ENCODE peak calls at places on chromosomes 16 and 17, in four cellular contexts. U is HepG2, R is H1, K is SK-N-SH. M is an unnamed sample.

GRCh38 chr17:48973806-48974205 is 5.4 kb upstream of the GIP start:
- DNase-seq in U (no peak), R (no peak), K (no peak), M (no peak)

GRCh38 chr17:80112471-80113032 is 11.2 kb downstream of the GAA start:
- DNase-seq in U (no peak), R (no peak), K (no peak), M (no peak)

GRCh38 chr16:2194166-2194834 is 2.1 kb downstream of the CASKIN1 start:
- DNase-seq in U (no peak), R (no peak), K (no peak), M (no peak)

GRCh38 chr16:17467923-17468540 is 2.7 kb downstream of the XYLT1 start:
- DNase-seq in U (peak), R (no peak), K (peak), M (no peak)

GRCh38 chr17:31408586-31408985 is 17.1 kb downstream of the RAB11FIP4 start:
- DNase-seq in U (no peak), R (no peak), K (no peak), M (no peak)

GRCh38 chr16:49271363-49271762 is 10.3 kb downstream of the CBLN1 start:
- DNase-seq in U (no peak), R (no peak), K (no peak), M (no peak)

GRCh38 chr17:30808785-30809286 is 15.7 kb downstream of the CRLF3 start:
- DNase-seq in U (no peak), R (no peak), K (no peak), M (peak)

GRCh38 chr17:80614320-80614719 is 69.7 kb downstream of the RPTOR start:
- DNase-seq in U (no peak), R (no peak), K (no peak), M (no peak)

GRCh38 chr16:5836979-5837670 is 739.5 kb upstream of the EEF2KMT start:
- DNase-seq in U (no peak), R (no peak), K (no peak), M (no peak)

GRCh38 chr17:55420776-55421178 is 858 bp downstream of the MMD start:
- DNase-seq in U (no peak), R (no peak), K (peak), M (no peak)

GRCh38 chr16:10625595-10626357 is 45.4 kb upstream of the EMP2 start:
- DNase-seq in U (peak), R (no peak), K (no peak), M (no peak)

GRCh38 chr17:82888583-82889495 is 49.0 kb upstream of the ZNF750 start:
- DNase-seq in U (peak), R (no peak), K (peak), M (no peak)

GRCh38 chr17:17935321-17936271 is 36.6 kb downstream of the TOM1L2 start:
- DNase-seq in U (peak), R (no peak), K (no peak), M (no peak)

GRCh38 chr17:7266784-7267183 is 4.5 kb upstream of the CLDN7 start:
- DNase-seq in U (no peak), R (no peak), K (no peak), M (no peak)

GRCh38 chr16:68237243-68238028 is 1.5 kb upstream of the ESRP2 start:
- DNase-seq in U (peak), R (peak), K (peak), M (peak)

GRCh38 chr16:22366371-22366770 is 8.0 kb downstream of the CDR2 start:
- DNase-seq in U (no peak), R (no peak), K (no peak), M (no peak)

GRCh38 chr17:77810536-77810935 is 148.0 kb upstream of the TNRC6C start:
- DNase-seq in U (no peak), R (no peak), K (no peak), M (no peak)

GRCh38 chr17:38460716-38461650 is 32.7 kb downstream of the ARHGAP23 start:
- DNase-seq in U (no peak), R (no peak), K (no peak), M (no peak)

GRCh38 chr16:3959148-3959547 is 78.6 kb upstream of the CREBBP start:
- DNase-seq in U (no peak), R (no peak), K (no peak), M (no peak)

GRCh38 chr17:78174870-78175642 is 6.7 kb downstream of the SYNGR2 start:
- DNase-seq in U (no peak), R (no peak), K (no peak), M (no peak)

GRCh38 chr17:17900615-17901520 is 64.1 kb upstream of the SREBF1 start:
- DNase-seq in U (peak), R (no peak), K (peak), M (no peak)

GRCh38 chr17:74918906-74919305 is 4.1 kb downstream of the USH1G start:
- DNase-seq in U (no peak), R (no peak), K (no peak), M (no peak)

GRCh38 chr17:43570518-43570928 is 24.4 kb upstream of the ETV4 start:
- DNase-seq in U (no peak), R (no peak), K (no peak), M (no peak)

GRCh38 chr17:21042434-21043295 is at the start of gene USP22:
- DNase-seq in U (no peak), R (no peak), K (peak), M (no peak)

GRCh38 chr16:77376358-77376757 is 58.5 kb downstream of the ADAMTS18 start:
- DNase-seq in U (no peak), R (no peak), K (no peak), M (no peak)

GRCh38 chr17:18315498-18316360 is 636 bp downstream of the SMCR8 start:
- DNase-seq in U (no peak), R (no peak), K (no peak), M (no peak)

GRCh38 chr17:34644941-34645550 is 65.7 kb downstream of the TMEM132E start:
- DNase-seq in U (no peak), R (no peak), K (no peak), M (no peak)

GRCh38 chr16:54285414-54286066 is 1.0 kb downstream of the IRX3 start:
- DNase-seq in U (peak), R (no peak), K (peak), M (no peak)

GRCh38 chr17:29149431-29150064 is 30.6 kb downstream of the MYO18A start:
- DNase-seq in U (no peak), R (no peak), K (no peak), M (no peak)

GRCh38 chr16:4505356-4506153 is 29.4 kb downstream of the HMOX2 start:
- DNase-seq in U (no peak), R (no peak), K (no peak), M (peak)

GRCh38 chr16:5709889-5710288 is 612.3 kb upstream of the EEF2KMT start:
- DNase-seq in U (no peak), R (peak), K (no peak), M (no peak)

GRCh38 chr17:64067642-64068041 is 47.2 kb upstream of the ICAM2 start:
- DNase-seq in U (no peak), R (no peak), K (no peak), M (no peak)

GRCh38 chr17:64063766-64064224 is 43.4 kb upstream of the ICAM2 start:
- DNase-seq in U (peak), R (peak), K (peak), M (no peak)

GRCh38 chr17:64064331-64064730 is 43.9 kb upstream of the ICAM2 start:
- DNase-seq in U (no peak), R (no peak), K (no peak), M (no peak)

GRCh38 chr17:64069143-64069542 is 48.7 kb upstream of the ICAM2 start:
- DNase-seq in U (no peak), R (no peak), K (no peak), M (no peak)

DNA sequence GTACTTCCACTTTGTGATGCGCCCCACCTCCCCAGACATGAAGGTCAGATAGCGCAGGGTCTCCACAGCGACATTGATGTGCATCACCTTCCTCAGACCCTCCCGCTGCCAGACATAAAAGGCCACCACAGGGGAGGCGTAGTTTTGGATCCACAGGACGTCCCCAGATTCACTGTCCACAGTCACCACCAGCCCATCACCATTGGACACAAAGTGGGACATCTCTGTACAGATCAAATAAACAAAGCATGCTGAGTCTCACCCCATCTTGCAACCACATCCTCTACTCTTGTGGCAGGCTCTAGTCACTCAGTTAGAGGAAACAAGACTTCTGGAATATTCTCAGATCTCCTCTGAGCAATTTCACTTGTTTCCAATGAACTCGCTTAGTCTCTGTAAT is 46.3 kb upstream of the ICAM2 start:
- DNase-seq in U (no peak), R (no peak), K (no peak), M (no peak)
- TF ChIP-seq TCF12 in U (no peak), R (no peak), K (no peak), M (no peak)

DNA sequence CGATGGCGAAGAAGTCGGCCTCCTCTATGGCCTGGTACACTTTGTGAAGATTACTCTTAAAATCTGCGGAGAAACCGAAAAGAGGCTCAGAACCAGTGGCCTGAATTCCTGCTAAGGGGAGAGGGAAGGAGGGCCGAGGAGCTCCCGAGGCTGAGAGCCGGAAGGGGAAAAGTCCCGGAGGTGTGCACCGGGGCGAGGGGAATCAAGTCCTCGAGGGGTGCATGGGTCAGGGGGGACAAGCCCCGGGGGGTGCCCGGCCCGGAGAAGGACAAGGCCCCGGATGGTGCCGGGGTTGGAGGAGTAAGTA is 495 bp downstream of the PARN start:
- DNase-seq in U (no peak), R (no peak), K (no peak), M (no peak)
- TF ChIP-seq TCF12 in U (no peak), R (no peak), K (no peak), M (no peak)

GRCh38 chr16:27179500-27180072 is 23.7 kb upstream of the KDM8 start:
- DNase-seq in U (peak), R (peak), K (peak), M (peak)
- TF ChIP-seq TCF12 in U (no peak), R (no peak), K (no peak), M (no peak)

DNA sequence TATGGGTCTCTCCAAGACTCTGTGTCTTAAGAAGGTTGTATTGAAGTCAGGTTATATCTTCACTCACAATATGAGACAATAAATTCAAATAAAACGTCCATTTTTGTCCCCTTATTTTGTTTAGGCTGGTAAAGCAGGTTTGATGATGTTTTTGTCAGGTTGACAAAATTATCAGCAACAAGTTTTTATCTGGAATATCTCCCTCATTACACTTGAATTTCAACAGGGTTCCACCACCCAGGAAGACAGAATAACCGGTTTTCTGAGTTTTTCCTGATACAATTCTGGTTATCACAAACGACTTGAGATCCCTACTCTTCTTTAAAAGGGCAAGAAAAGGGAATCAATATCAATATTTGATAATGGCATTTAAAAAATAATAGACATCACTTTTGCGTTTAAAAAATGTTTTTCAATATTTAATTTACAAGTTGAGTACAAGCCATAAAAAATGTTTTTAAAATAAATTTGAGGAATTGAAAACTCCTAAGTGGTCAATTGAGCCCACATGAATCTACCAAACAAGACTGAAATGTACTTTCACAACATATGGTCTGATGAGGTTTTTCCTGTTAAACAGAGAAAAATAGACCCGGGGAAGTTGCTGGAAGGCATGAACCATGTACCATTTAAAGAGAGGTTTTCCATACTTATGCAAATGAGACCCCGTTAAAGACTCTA is 1.4 kb upstream of the ATP6V0A1 start:
- DNase-seq in U (no peak), R (no peak), K (no peak), M (peak)
- TF ChIP-seq TCF12 in U (no peak), R (no peak), K (no peak), M (no peak)

GRCh38 chr17:76262732-76263344 is 2.3 kb upstream of the UBALD2 start:
- DNase-seq in U (no peak), R (no peak), K (no peak), M (no peak)
- TF ChIP-seq TCF12 in U (no peak), R (no peak), K (no peak), M (peak)

GRCh38 chr17:9115446-9116265 is 94.3 kb downstream of the NTN1 start:
- DNase-seq in U (peak), R (peak), K (peak), M (no peak)
- TF ChIP-seq TCF12 in U (no peak), R (no peak), K (no peak), M (no peak)